ENCODE peak calls at places on chromosomes 11 and 22, in five cellular contexts. G is chondrocyte, E is choroid plexus epithelial cell, B is mucosa of descending colon, N is psoas muscle. I is an unnamed sample.
A peak's percentile ranks its signal among the peaks of the same experiment; 100 is the strongest.

GRCh38 chr11:202490-202889 is 4.7 kb downstream of the BET1L start:
- DNase-seq in G (peak; percentile 48), E (no peak), B (no peak), N (no peak), I (no peak)

GRCh38 chr22:38513063-38513462 is 7.0 kb upstream of the DDX17 start:
- DNase-seq in G (no peak), E (no peak), B (no peak), N (no peak), I (no peak)

GRCh38 chr22:45864959-45865496 is 111.9 kb downstream of the WNT7B start:
- DNase-seq in G (no peak), E (no peak), B (no peak), N (no peak), I (no peak)

GRCh38 chr11:29842061-29842460 is 174.8 kb downstream of the KCNA4 start:
- DNase-seq in G (no peak), E (no peak), B (no peak), N (no peak), I (no peak)

GRCh38 chr11:68816917-68817419 is 24.7 kb downstream of the CPT1A start:
- DNase-seq in G (no peak), E (no peak), B (no peak), N (no peak), I (no peak)

GRCh38 chr22:41300661-41301060 is 664 bp upstream of the ZC3H7B start:
- DNase-seq in G (no peak), E (no peak), B (no peak), N (no peak), I (no peak)

GRCh38 chr22:33038131-33038772 is 19.9 kb downstream of the SYN3 start:
- DNase-seq in G (no peak), E (peak; percentile 5), B (no peak), N (no peak), I (no peak)

GRCh38 chr22:49967333-49968241 is 7.0 kb downstream of the PIM3 start:
- DNase-seq in G (peak; percentile 88), E (no peak), B (peak; percentile 69), N (peak; percentile 83), I (no peak)

GRCh38 chr11:1926156-1927031 is 6.9 kb downstream of the TNNT3 start:
- DNase-seq in G (peak; percentile 83), E (no peak), B (no peak), N (no peak), I (no peak)

GRCh38 chr11:71266114-71266833 is 13.9 kb upstream of the SHANK2 start:
- DNase-seq in G (no peak), E (no peak), B (peak; percentile 77), N (no peak), I (no peak)

GRCh38 chr22:27718186-27719032 is 83.1 kb downstream of the MN1 start:
- DNase-seq in G (no peak), E (peak; percentile 92), B (peak; percentile 67), N (peak; percentile 84), I (peak; percentile 93)

GRCh38 chr22:47094861-47095330 is 332.4 kb downstream of the TBC1D22A start:
- DNase-seq in G (no peak), E (no peak), B (no peak), N (no peak), I (peak; percentile 22)

GRCh38 chr11:1936781-1937615 is 10.1 kb upstream of the MRPL23 start:
- DNase-seq in G (peak; percentile 89), E (no peak), B (peak; percentile 37), N (peak; percentile 13), I (no peak)

GRCh38 chr11:75814369-75814685 is 683 bp upstream of the UVRAG start:
- DNase-seq in G (no peak), E (no peak), B (no peak), N (no peak), I (no peak)

GRCh38 chr11:26778000-26778757 is 56.3 kb upstream of the SLC5A12 start:
- DNase-seq in G (no peak), E (peak; percentile 61), B (no peak), N (no peak), I (peak; percentile 83)

GRCh38 chr11:125627236-125627910 is 2.4 kb downstream of the CHEK1 start:
- DNase-seq in G (no peak), E (peak; percentile 13), B (no peak), N (no peak), I (peak; percentile 58)

DNA sequence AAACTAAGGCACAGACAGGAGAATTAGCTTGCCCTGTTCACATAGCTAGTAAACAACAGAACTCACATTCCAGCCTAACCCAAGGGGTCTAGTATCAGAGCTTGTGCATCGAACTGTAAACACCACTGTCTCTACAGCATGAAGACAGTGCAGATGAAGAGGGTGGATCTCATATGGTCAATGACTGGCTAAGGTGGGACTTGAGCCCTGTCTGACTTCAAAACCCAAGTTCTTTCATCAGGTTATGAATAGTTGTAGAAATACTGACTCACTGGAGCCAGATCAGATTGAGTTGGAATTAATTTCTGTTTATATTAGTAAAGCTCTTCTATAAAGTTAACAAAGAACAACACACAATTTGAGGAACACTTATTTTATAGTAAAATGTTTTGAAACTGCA is 161.7 kb upstream of the ARHGAP20 start:
- DNase-seq in G (no peak), E (no peak), B (no peak), N (no peak), I (no peak)
- TF ChIP-seq CTCF in G (no peak), E (no peak), B (no peak), N (no peak), I (no peak)

GRCh38 chr11:14356342-14356741 is 2.6 kb downstream of the RRAS2 start:
- DNase-seq in G (no peak), E (no peak), B (no peak), N (no peak), I (no peak)

GRCh38 chr11:14359573-14360031 is 619 bp upstream of the RRAS2 start:
- DNase-seq in G (no peak), E (no peak), B (no peak), N (no peak), I (no peak)

GRCh38 chr11:14357843-14358728 is 897 bp downstream of the RRAS2 start:
- DNase-seq in G (no peak), E (peak; percentile 68), B (peak; percentile 72), N (peak; percentile 58), I (peak; percentile 67)

GRCh38 chr11:14360976-14361375 is 2.0 kb upstream of the RRAS2 start:
- DNase-seq in G (no peak), E (no peak), B (no peak), N (no peak), I (no peak)

GRCh38 chr11:14358729-14359439 is at the start of gene RRAS2:
- DNase-seq in G (no peak), E (peak; percentile 81), B (peak; percentile 86), N (peak; percentile 78), I (peak; percentile 80)
- TF ChIP-seq CTCF in G (peak; percentile 39), E (no peak), B (no peak), N (no peak), I (no peak)

DNA sequence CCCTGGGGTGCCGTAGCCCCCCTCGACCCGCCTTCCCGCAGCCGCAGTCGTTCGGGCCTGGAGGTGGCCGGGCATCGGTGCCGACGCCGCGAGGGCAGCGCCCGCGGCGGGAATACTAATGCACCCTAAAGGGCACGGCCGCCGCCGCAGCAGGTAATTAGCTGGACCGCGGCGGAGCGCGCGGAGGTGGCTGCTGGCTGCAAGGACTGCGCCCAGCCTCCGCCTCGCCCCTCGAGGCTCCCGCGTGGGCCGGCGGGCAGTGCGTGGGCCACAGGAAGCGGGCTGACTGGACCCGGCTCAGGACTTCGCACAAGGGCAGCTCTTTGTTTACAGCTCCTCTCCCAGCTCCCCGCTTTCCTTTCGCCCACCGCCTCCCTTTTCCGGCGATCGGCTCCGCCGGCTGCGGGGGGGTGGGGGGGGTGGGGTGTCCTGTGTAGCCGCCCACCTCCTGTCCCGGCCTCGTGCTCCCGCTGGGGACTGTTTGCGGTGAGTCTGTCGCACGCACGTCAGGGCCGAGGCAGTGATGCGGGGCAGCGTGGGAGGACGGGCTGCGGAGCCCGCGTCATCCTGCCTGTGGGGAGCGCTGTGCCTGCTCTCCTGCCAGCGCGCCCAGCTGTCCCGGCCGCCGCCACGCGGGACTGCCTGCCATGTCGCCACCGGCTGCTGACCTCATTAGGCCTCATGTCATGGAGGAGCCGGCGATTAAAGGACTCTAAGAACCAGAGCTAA is 53.2 kb downstream of the GRIK4 start:
- DNase-seq in G (peak; percentile 85), E (peak; percentile 31), B (no peak), N (peak; percentile 61), I (peak; percentile 25)
- TF ChIP-seq CTCF in G (peak; percentile 60), E (peak; percentile 26), B (no peak), N (no peak), I (peak; percentile 35)

GRCh38 chr11:9137293-9138132 is 46.1 kb upstream of the SCUBE2 start:
- DNase-seq in G (no peak), E (peak; percentile 84), B (peak; percentile 78), N (peak; percentile 70), I (peak; percentile 78)

GRCh38 chr11:9136731-9137130 is 45.3 kb upstream of the SCUBE2 start:
- DNase-seq in G (no peak), E (no peak), B (no peak), N (no peak), I (no peak)

GRCh38 chr11:9139628-9140357 is 48.4 kb upstream of the SCUBE2 start:
- DNase-seq in G (no peak), E (no peak), B (no peak), N (no peak), I (no peak)

GRCh38 chr11:9138612-9139579 is 47.5 kb upstream of the SCUBE2 start:
- DNase-seq in G (no peak), E (peak; percentile 86), B (no peak), N (no peak), I (peak; percentile 93)

GRCh38 chr11:9138133-9138453 is 46.7 kb upstream of the SCUBE2 start:
- DNase-seq in G (no peak), E (no peak), B (no peak), N (no peak), I (no peak)
- TF ChIP-seq CTCF in G (no peak), E (no peak), B (no peak), N (no peak), I (no peak)

GRCh38 chr22:23385301-23386244 is 194.5 kb downstream of the IGLL1 start:
- DNase-seq in G (no peak), E (peak; percentile 90), B (peak; percentile 81), N (peak; percentile 75), I (peak; percentile 75)

GRCh38 chr22:23387827-23388491 is 192.1 kb downstream of the IGLL1 start:
- DNase-seq in G (no peak), E (no peak), B (no peak), N (no peak), I (no peak)

GRCh38 chr22:23386822-23387580 is 193.1 kb downstream of the IGLL1 start:
- DNase-seq in G (no peak), E (no peak), B (no peak), N (no peak), I (no peak)

GRCh38 chr22:23384899-23385298 is 195.2 kb downstream of the IGLL1 start:
- DNase-seq in G (no peak), E (no peak), B (no peak), N (no peak), I (no peak)

DNA sequence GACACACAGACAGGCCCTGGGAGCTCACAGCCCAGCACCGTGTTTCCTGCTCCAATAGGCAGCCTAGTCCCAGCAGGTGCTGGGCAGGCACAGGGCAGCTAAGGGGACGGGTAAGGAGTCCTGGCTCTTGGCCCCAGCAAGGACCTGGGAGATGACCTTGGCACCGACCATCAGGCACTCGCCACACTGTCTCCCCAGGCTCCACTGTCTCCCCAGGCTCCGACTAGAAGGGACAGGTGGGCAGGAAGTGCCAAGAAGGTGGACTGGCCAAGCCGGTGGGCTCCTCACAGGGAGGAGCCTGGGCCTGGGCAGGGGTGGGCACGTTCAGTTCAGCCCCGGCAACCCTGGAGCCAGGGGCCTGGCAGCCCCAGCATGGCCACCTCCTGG is 193.9 kb downstream of the IGLL1 start:
- DNase-seq in G (no peak), E (no peak), B (no peak), N (no peak), I (no peak)
- TF ChIP-seq CTCF in G (peak; percentile 44), E (no peak), B (no peak), N (peak; percentile 2), I (no peak)

GRCh38 chr11:72352859-72353551 is 81.3 kb downstream of the CLPB start:
- DNase-seq in G (no peak), E (peak; percentile 90), B (no peak), N (no peak), I (peak; percentile 69)
- TF ChIP-seq CTCF in G (peak; percentile 77), E (peak; percentile 83), B (no peak), N (no peak), I (peak; percentile 65)